ENCODE peak calls at places on chromosomes 1 and 21, in six cellular contexts. O, Y, G, F, L and B are unnamed samples.

GRCh38 chr1:202434059-202434458 is 85.6 kb downstream of the PPP1R12B start:
- DNase-seq in G (no peak), F (no peak), O (no peak), Y (no peak), L (no peak), B (no peak)

GRCh38 chr1:153353226-153353947 is 4.3 kb upstream of the S100A9 start:
- DNase-seq in G (peak), Y (peak), F (no peak), L (no peak), O (no peak), B (no peak)

GRCh38 chr1:116739371-116740007 is 14.7 kb upstream of the CD2 start:
- DNase-seq in O (no peak), G (no peak), L (no peak), Y (no peak), F (no peak), B (no peak)

GRCh38 chr1:44086722-44087474 is 31.7 kb upstream of the KLF17 start:
- DNase-seq in F (peak), G (no peak), Y (no peak), L (no peak), O (no peak), B (no peak)

GRCh38 chr1:197144570-197145325 is 1.7 kb downstream of the ASPM start:
- DNase-seq in G (peak), O (peak), F (no peak), Y (peak), L (peak), B (no peak)

GRCh38 chr1:151485685-151486255 is 25.4 kb upstream of the CGN start:
- DNase-seq in O (no peak), Y (no peak), G (no peak), F (no peak), L (no peak), B (peak)

GRCh38 chr1:234893725-234894630 is 234.7 kb downstream of the TOMM20 start:
- DNase-seq in G (peak), O (peak), L (peak), Y (peak), F (peak), B (no peak)

GRCh38 chr1:209756608-209757445 is 974 bp downstream of the TRAF3IP3 start:
- DNase-seq in L (no peak), Y (no peak), O (peak), F (no peak), G (no peak), B (no peak)

GRCh38 chr1:72229893-72230292 is 52.4 kb downstream of the NEGR1 start:
- DNase-seq in G (no peak), O (no peak), Y (peak), L (no peak), F (no peak), B (peak)

GRCh38 chr1:66401244-66401643 is 132.7 kb upstream of the SGIP1 start:
- DNase-seq in F (no peak), G (no peak), O (no peak), Y (no peak), L (no peak), B (no peak)

GRCh38 chr1:226882631-226883409 is 12.4 kb downstream of the PSEN2 start:
- DNase-seq in L (peak), O (peak), G (peak), Y (peak), F (no peak), B (no peak)

GRCh38 chr1:6587261-6588005 is 7.6 kb downstream of the ZBTB48 start:
- DNase-seq in F (no peak), Y (no peak), O (no peak), G (no peak), L (peak), B (no peak)

GRCh38 chr1:93708734-93709481 is 27.3 kb upstream of the BCAR3 start:
- DNase-seq in G (peak), L (no peak), F (peak), Y (no peak), O (no peak), B (no peak)

GRCh38 chr1:41800237-41800902 is 118.4 kb downstream of the HIVEP3 start:
- DNase-seq in Y (no peak), G (no peak), L (no peak), O (no peak), F (no peak), B (no peak)

GRCh38 chr1:83761084-83761760 is 237.7 kb downstream of the TTLL7 start:
- DNase-seq in L (no peak), Y (no peak), O (peak), G (no peak), F (no peak), B (no peak)

GRCh38 chr1:1237874-1238701 is 6.1 kb downstream of the B3GALT6 start:
- DNase-seq in O (no peak), Y (no peak), L (peak), G (no peak), F (no peak), B (no peak)

GRCh38 chr21:39141502-39141901 is 41.7 kb downstream of the PSMG1 start:
- DNase-seq in O (no peak), F (peak), L (no peak), G (peak), Y (peak), B (no peak)

GRCh38 chr1:10378071-10378841 is 20.6 kb upstream of the PGD start:
- DNase-seq in G (no peak), F (peak), Y (peak), O (no peak), L (peak), B (peak)

GRCh38 chr1:72915581-72915980 is 633.2 kb upstream of the NEGR1 start:
- DNase-seq in G (no peak), F (peak), O (no peak), Y (no peak), L (no peak), B (no peak)

GRCh38 chr1:41086921-41087320 is 65.4 kb upstream of the SLFNL1 start:
- DNase-seq in Y (no peak), L (no peak), F (no peak), O (no peak), G (no peak), B (no peak)

GRCh38 chr21:37606549-37606948 is 240.0 kb downstream of the DYRK1A start:
- DNase-seq in F (no peak), Y (no peak), L (no peak), G (no peak), O (no peak), B (no peak)

GRCh38 chr1:16905112-16905855 is 9.5 kb downstream of the RNU1-2 start:
- DNase-seq in F (peak), O (peak), L (peak), Y (peak), G (peak), B (peak)

GRCh38 chr1:214476229-214476957 is 75.0 kb downstream of the PTPN14 start:
- DNase-seq in F (no peak), Y (peak), O (no peak), G (no peak), L (peak), B (peak)

GRCh38 chr1:151009206-151009587 is 948 bp downstream of the PRUNE1 start:
- DNase-seq in O (no peak), G (peak), L (no peak), F (no peak), Y (peak), B (no peak)

GRCh38 chr1:154809436-154810413 is 60.4 kb downstream of the KCNN3 start:
- DNase-seq in G (peak), F (peak), L (peak), O (no peak), Y (peak), B (peak)

GRCh38 chr1:32871364-32872188 is 864 bp upstream of the FNDC5 start:
- DNase-seq in G (no peak), F (no peak), Y (peak), O (no peak), L (no peak), B (no peak)

GRCh38 chr1:5640845-5641244 is 351.4 kb downstream of the NPHP4 start:
- DNase-seq in L (peak), G (no peak), Y (no peak), F (no peak), O (no peak), B (no peak)